ENCODE peak calls at places on chromosome 2, in six cellular contexts. Z, P, O, H, Y and L are unnamed samples.

GRCh38 chr2:86556508-86556907 is 6.7 kb downstream of the CHMP3 start:
- DNase-seq in Y (no peak), H (no peak), P (no peak), Z (no peak), O (no peak), L (no peak)

GRCh38 chr2:222883420-222883819 is 22.6 kb downstream of the ACSL3 start:
- DNase-seq in O (no peak), Z (no peak), Y (no peak), P (no peak), H (no peak), L (no peak)

GRCh38 chr2:24576146-24576545 is 85.1 kb downstream of the NCOA1 start:
- DNase-seq in Z (no peak), O (no peak), Y (no peak), H (no peak), P (no peak), L (no peak)

GRCh38 chr2:182435754-182436153 is 8.9 kb upstream of the PDE1A start:
- DNase-seq in P (no peak), O (no peak), Z (peak), H (peak), Y (no peak), L (no peak)

GRCh38 chr2:8509613-8510012 is 172.2 kb upstream of the ID2 start:
- DNase-seq in Y (no peak), P (no peak), O (no peak), Z (no peak), H (no peak), L (no peak)

GRCh38 chr2:34570266-34570872 is 971.3 kb upstream of the FAM98A start:
- DNase-seq in Z (peak), Y (no peak), O (no peak), P (peak), H (peak), L (no peak)

GRCh38 chr2:194927489-194927888 is 729.5 kb upstream of the SLC39A10 start:
- DNase-seq in P (no peak), Y (no peak), H (no peak), O (no peak), Z (no peak), L (no peak)

GRCh38 chr2:37579314-37579713 is 92.1 kb downstream of the CDC42EP3 start:
- DNase-seq in Y (no peak), Z (no peak), O (no peak), H (no peak), P (no peak), L (no peak)

GRCh38 chr2:70896765-70897202 is 38.9 kb upstream of the ATP6V1B1 start:
- DNase-seq in Y (no peak), H (no peak), Z (no peak), P (no peak), O (no peak), L (no peak)

GRCh38 chr2:149346272-149346671 is 15.9 kb downstream of the LYPD6 start:
- DNase-seq in Y (no peak), Z (no peak), P (no peak), O (no peak), H (no peak), L (no peak)

GRCh38 chr2:53445376-53446072 is 322.1 kb upstream of the CHAC2 start:
- DNase-seq in P (no peak), Y (no peak), O (no peak), Z (peak), H (peak), L (no peak)

GRCh38 chr2:42443980-42444379 is 49.8 kb downstream of the KCNG3 start:
- DNase-seq in P (no peak), Y (no peak), Z (no peak), H (peak), O (no peak), L (no peak)

GRCh38 chr2:179749210-179749609 is 112.2 kb downstream of the ZNF385B start:
- DNase-seq in H (peak), O (peak), Z (peak), P (no peak), Y (no peak), L (no peak)

GRCh38 chr2:240326246-240326645 is 109.2 kb upstream of the GPC1 start:
- DNase-seq in O (no peak), P (no peak), Z (no peak), Y (no peak), H (peak), L (no peak)

GRCh38 chr2:65425276-65425675 is 7.1 kb downstream of the SPRED2 start:
- DNase-seq in H (no peak), P (no peak), Z (no peak), Y (no peak), O (no peak), L (no peak)

GRCh38 chr2:37387143-37387835 is 42.9 kb downstream of the QPCT start:
- DNase-seq in P (no peak), H (peak), Y (no peak), Z (peak), O (no peak), L (no peak)

GRCh38 chr2:229974271-229974670 is 52.0 kb downstream of the FBXO36 start:
- DNase-seq in H (peak), Y (no peak), Z (peak), P (no peak), O (peak), L (no peak)

GRCh38 chr2:209383212-209383611 is 40.6 kb upstream of the MAP2 start:
- DNase-seq in H (peak), P (peak), Y (no peak), Z (peak), O (peak), L (peak)

GRCh38 chr2:20382965-20383800 is 32.5 kb upstream of the PUM2 start:
- DNase-seq in Y (no peak), Z (peak), O (peak), H (peak), P (no peak), L (no peak)

GRCh38 chr2:44680983-44681481 is 260.5 kb upstream of the SIX3 start:
- DNase-seq in H (no peak), O (no peak), P (no peak), Y (no peak), Z (no peak), L (no peak)

GRCh38 chr2:173043897-173044472 is 31.7 kb upstream of the MAP3K20 start:
- DNase-seq in P (no peak), Y (no peak), O (no peak), Z (no peak), H (no peak), L (no peak)

GRCh38 chr2:224211821-224212220 is 172.7 kb upstream of the SERPINE2 start:
- DNase-seq in P (no peak), Y (no peak), H (no peak), Z (no peak), O (no peak), L (no peak)

GRCh38 chr2:18656048-18656447 is 66.7 kb upstream of the NT5C1B start:
- DNase-seq in H (no peak), Y (no peak), P (no peak), Z (no peak), O (no peak), L (no peak)

GRCh38 chr2:173568054-173568453 is 213.4 kb downstream of the CDCA7 start:
- DNase-seq in H (peak), P (no peak), O (no peak), Y (peak), Z (peak), L (no peak)

GRCh38 chr2:2573658-2574293 is 242.7 kb upstream of the MYT1L start:
- DNase-seq in Y (no peak), P (no peak), O (no peak), Z (peak), H (no peak), L (no peak)

GRCh38 chr2:10346929-10347558 is 44.3 kb downstream of the HPCAL1 start:
- DNase-seq in H (no peak), Z (no peak), O (no peak), Y (no peak), P (no peak), L (no peak)

GRCh38 chr2:185970148-185970852 is 231.7 kb downstream of the FSIP2 start:
- DNase-seq in P (no peak), H (no peak), O (no peak), Y (no peak), Z (peak), L (peak)

GRCh38 chr2:144712277-144712944 is 192.5 kb upstream of the ZEB2 start:
- DNase-seq in Y (no peak), Z (no peak), H (no peak), O (no peak), P (peak), L (no peak)

GRCh38 chr2:98903767-98904485 is 32.1 kb downstream of the CRACDL start:
- DNase-seq in O (no peak), Y (no peak), P (no peak), H (no peak), Z (no peak), L (no peak)